ENCODE peak calls at places on chromosomes 6 and 20, in five cellular contexts. O, P, I, D and M are unnamed samples.

GRCh38 chr6:155126727-155127439 is 131.8 kb downstream of the TIAM2 start:
- DNase-seq in P (no peak), O (peak), D (no peak), I (peak), M (no peak)

GRCh38 chr20:50464026-50464724 is 46.0 kb upstream of the PTPN1 start:
- DNase-seq in I (peak), P (no peak), D (peak), O (peak), M (peak)

GRCh38 chr6:76495909-76496308 is 423.4 kb upstream of the IMPG1 start:
- DNase-seq in P (no peak), O (no peak), I (no peak), D (no peak), M (no peak)

GRCh38 chr6:47276377-47276776 is 33.3 kb downstream of the TNFRSF21 start:
- DNase-seq in O (no peak), I (no peak), P (no peak), D (no peak), M (no peak)

GRCh38 chr6:136593748-136594490 is 43.7 kb upstream of the MAP7 start:
- DNase-seq in P (peak), O (peak), D (no peak), I (peak), M (peak)

GRCh38 chr20:32483351-32484220 is 101.5 kb downstream of the NOL4L start:
- DNase-seq in D (no peak), I (peak), O (peak), P (no peak), M (peak)

GRCh38 chr6:97594834-97595233 is 311.8 kb upstream of the MMS22L start:
- DNase-seq in O (peak), I (peak), D (no peak), P (peak), M (no peak)

GRCh38 chr6:88422831-88423230 is 256.7 kb upstream of the CNR1 start:
- DNase-seq in O (peak), I (no peak), P (no peak), D (no peak), M (no peak)

GRCh38 chr20:48155231-48155630 is 369.9 kb upstream of the SULF2 start:
- DNase-seq in I (no peak), O (no peak), D (no peak), P (no peak), M (no peak)

GRCh38 chr6:88596801-88597200 is 366.6 kb downstream of the RNGTT start:
- DNase-seq in I (no peak), P (no peak), D (no peak), O (no peak), M (no peak)

GRCh38 chr20:8860011-8860495 is 208.8 kb upstream of the PLCB4 start:
- DNase-seq in D (no peak), O (peak), P (peak), I (peak), M (no peak)

GRCh38 chr20:10501377-10501776 is 66.3 kb downstream of the SLX4IP start:
- DNase-seq in P (no peak), I (no peak), D (peak), O (peak), M (no peak)

GRCh38 chr6:126167726-126168125 is 172.2 kb upstream of the CENPW start:
- DNase-seq in O (no peak), I (no peak), P (no peak), D (no peak), M (no peak)

GRCh38 chr6:102075539-102075938 is 682.0 kb downstream of the GRIK2 start:
- DNase-seq in P (no peak), I (no peak), O (no peak), D (no peak), M (no peak)

GRCh38 chr6:76422814-76423213 is 350.4 kb upstream of the IMPG1 start:
- DNase-seq in D (no peak), I (no peak), O (no peak), P (no peak), M (no peak)